ENCODE peak calls at places on chromosome 10, in four cellular contexts. K, I, N and P are unnamed samples. For H3K4me1, the result is how much of the 10 kb centered on the place peaks cover.

GRCh38 chr10:18473424-18474110 is 177.8 kb downstream of the NSUN6 start:
- DNase-seq in K (no peak), I (no peak), N (peak), P (no peak)

GRCh38 chr10:15661574-15661973 is 58.1 kb downstream of the ITGA8 start:
- DNase-seq in K (no peak), I (no peak), N (no peak), P (no peak)

GRCh38 chr10:101625821-101626412 is 37.8 kb downstream of the DPCD start:
- DNase-seq in K (no peak), I (no peak), N (no peak), P (no peak)

GRCh38 chr10:88473989-88474883 is 108.9 kb downstream of the RNLS start:
- DNase-seq in K (no peak), I (no peak), N (no peak), P (no peak)

GRCh38 chr10:24561453-24561852 is 162.2 kb downstream of the ARHGAP21 start:
- DNase-seq in K (no peak), I (no peak), N (peak), P (no peak)

GRCh38 chr10:119337223-119337622 is 129.9 kb downstream of the GRK5 start:
- DNase-seq in K (no peak), I (no peak), N (no peak), P (peak)

GRCh38 chr10:93816123-93816747 is 58.5 kb downstream of the LGI1 start:
- DNase-seq in K (peak), I (peak), N (peak), P (peak)

GRCh38 chr10:93277360-93277759 is 203.7 kb downstream of the CYP26A1 start:
- DNase-seq in K (no peak), I (no peak), N (no peak), P (no peak)

GRCh38 chr10:124162774-124163354 is 69.5 kb upstream of the CHST15 start:
- DNase-seq in K (no peak), I (no peak), N (no peak), P (no peak)

DNA sequence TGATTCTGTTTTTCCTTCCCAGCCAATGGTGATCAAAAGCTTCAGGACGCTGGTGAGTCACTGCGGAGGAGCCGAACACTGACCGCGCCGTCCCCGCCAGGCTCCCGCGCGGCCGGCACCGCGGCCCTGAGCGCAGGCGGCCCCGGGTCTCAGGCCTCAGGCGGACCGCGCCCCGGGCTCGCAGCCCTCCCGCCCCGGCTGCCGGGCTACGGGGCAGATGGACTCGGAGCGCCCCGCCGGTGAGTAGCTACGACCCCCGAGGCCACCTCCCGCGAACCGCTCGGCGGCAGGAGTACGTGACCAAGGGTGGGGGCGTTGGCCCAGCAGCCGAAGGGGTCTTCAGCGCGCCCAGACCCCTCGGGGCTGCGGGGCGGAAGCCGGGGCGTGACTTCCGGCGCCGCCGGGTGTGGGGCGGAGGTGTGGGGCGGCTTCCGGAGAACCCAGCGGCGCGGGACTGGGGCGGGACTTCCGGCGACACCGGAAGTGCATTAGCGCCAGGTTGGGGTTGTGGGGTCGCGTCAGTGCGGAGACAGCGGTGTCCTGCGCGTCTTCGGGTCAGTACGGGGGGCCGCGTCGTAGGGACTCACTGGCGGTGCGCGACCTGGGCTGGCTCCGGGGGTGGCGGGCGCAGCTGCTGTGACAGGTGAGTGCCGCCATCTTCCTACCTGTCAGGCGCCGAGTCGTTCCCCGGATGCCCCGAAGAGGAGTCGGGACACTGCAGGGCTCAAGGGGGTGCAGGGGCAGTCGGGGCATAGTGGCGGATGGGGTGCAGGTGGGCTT is at the start of gene WDR37:
- DNase-seq in K (peak), I (peak), N (peak), P (peak)
- H3K4me2 ChIP-seq in K (peak), I (peak), N (peak), P (peak)

DNA sequence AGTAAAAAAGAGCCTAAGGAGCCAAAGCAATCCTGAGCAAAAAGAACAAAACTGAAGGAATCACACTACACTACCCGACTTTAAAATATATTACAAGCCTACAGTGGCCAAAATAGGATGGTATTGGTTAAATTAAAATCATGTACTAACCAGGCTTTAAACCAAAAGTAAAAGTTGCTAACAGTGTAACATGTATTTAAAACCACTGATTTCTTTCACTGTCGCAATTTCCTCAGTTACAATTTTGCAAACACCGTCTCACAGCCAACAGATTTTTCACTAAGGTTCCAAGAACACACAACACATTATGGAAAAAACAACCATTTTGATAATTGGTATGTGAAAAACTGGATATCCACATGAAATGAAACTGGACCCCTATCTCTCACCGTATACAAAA is 74.0 kb downstream of the JMJD1C start:
- DNase-seq in K (no peak), I (no peak), N (no peak), P (no peak)
- H4K5ac ChIP-seq in K (no peak), I (no peak), N (no peak), P (no peak)

DNA sequence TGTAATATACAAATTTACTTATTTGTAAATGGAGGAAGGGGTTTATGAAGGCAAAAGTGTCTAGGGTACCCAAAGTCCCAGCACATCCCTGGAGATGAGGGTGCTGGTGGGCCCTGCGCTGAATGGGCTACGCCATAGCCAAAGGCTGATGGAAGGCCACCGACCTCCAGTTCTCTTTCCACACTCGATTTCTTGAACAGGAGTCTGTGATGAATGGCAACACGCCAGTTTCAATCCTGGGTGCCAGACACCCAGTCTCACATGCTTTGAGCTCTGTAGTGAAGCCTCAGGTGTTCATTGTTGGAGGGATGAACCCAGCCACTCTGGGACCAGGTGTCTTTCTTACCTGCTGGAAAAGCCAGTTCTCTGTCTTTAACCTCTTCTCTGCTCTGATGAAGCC is 752 bp downstream of the LRMDA start:
- DNase-seq in K (no peak), I (no peak), N (no peak), P (no peak)
- H3K4me1 ChIP-seq in K (under half), I (under half), N (under half), P (under half)

GRCh38 chr10:100043796-100044195 is 34.0 kb upstream of the DNMBP start:
- DNase-seq in K (no peak), I (no peak), N (peak), P (peak)

GRCh38 chr10:100041620-100042019 is 31.9 kb upstream of the DNMBP start:
- DNase-seq in K (no peak), I (no peak), N (no peak), P (no peak)

GRCh38 chr10:100043344-100043743 is 33.6 kb upstream of the DNMBP start:
- DNase-seq in K (no peak), I (no peak), N (no peak), P (no peak)

GRCh38 chr10:100045592-100045991 is 35.8 kb upstream of the DNMBP start:
- DNase-seq in K (no peak), I (no peak), N (no peak), P (no peak)

DNA sequence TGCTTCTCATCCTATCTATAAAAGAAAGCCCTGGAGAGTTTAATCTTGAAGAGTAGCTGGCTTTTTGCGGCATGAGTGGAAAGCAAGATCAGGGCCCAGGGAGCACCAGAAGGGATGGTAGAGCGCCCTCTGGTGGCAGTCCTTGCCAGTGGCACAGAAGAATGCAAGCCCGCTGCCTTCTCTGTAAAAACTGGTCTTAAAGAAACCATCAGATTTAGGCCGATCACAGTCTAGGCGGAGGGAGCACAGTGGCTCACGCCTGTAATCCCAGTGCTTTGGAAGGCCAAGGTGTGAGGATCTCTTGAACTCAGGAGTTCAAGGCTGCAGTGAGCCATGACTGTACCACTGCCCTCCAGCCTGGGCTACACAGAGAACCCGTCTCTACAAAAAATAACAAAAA is 35.6 kb downstream of the CPN1 start:
- DNase-seq in K (peak), I (peak), N (peak), P (peak)
- H3K4me2 ChIP-seq in K (no peak), I (no peak), N (no peak), P (no peak)

DNA sequence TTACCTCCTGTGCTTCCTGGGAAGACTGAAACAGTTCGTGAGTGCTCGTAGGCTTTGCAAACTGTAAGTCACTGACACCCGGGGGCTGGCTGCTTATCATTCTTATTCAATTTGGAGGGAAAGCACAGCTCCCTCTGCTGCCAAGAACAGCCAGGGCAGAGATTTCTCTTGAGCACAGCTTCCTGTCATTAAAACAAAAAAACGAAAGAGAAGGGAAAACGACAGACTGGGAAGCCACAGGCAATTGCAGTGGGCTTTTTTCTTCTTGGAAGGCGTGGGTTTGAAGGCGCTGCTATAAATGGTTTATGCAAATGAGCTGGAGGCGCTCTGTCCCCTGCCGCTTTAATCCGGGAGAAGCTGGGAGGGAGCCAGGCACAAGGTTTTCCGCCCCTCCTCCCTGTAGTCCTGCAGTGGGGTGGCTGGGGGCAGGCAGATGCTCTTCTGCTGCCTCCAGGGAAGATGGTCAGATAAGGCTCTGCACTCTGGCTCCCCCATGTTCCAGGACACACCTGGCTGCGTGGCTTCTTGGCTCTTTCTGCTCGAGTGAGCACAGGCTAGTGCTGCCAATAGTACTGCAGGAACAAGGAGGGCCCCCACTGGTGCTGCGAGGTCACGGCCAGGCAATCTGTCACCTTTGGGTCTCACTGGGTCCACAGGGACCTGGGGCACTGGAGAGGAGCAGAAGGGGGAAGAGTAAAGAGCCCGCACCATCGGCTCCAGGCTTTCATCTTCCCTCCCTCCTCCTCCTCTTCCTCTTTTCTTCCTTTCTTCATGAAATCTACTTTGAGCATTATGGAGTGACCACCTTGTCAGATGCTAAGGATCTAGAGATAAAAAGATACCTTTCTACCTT is 49.5 kb downstream of the NEURL1 start:
- DNase-seq in K (no peak), I (peak), N (peak), P (peak)
- H4K5ac ChIP-seq in K (no peak), I (no peak), N (no peak), P (no peak)

DNA sequence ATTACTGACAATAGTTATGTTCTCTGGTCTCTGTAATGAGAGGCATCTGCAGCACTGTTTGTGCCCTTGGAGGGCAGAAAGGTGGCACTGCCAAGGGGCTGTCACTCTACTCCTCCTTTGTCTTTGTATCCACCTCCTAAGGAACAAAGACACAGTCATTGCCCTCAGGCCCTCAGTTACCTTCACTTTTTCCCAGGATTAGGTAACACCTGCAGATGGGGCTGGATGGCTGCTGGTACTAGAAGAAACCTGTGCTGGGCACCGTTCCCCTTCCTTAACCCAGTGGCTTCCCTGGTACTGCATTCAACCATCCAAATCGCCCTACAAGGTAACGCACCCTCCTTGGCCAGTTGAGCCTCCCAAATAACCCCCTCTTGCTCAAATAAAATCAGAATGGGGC is 246.9 kb upstream of the NEBL start:
- DNase-seq in K (no peak), I (peak), N (no peak), P (peak)
- H3K4me1 ChIP-seq in K (under half), I (under half), N (under half), P (under half)

GRCh38 chr10:70815504-70816219 is at the start of gene SGPL1:
- DNase-seq in K (peak), I (peak), N (peak), P (peak)
- H3K4me2 ChIP-seq in K (peak), I (peak), N (peak), P (peak)